ENCODE peak calls at places on chromosomes 4 and X, in four cellular contexts. P is tibial artery, U is left lung, Q is H9. A is an unnamed sample. For H3K4me1, the result is how much of the 10 kb centered on the place peaks cover.

GRCh38 chr4:180217070-180217469 is 2026.1 kb upstream of the TENM3 start:
- DNase-seq in P (no peak), U (no peak), Q (no peak), A (no peak)

GRCh38 chr4:82753238-82753637 is 45.4 kb downstream of the SCD5 start:
- DNase-seq in P (no peak), U (no peak), Q (no peak), A (no peak)

GRCh38 chr4:150130953-150131352 is 52.7 kb downstream of the DCLK2 start:
- DNase-seq in P (no peak), U (no peak), Q (no peak), A (no peak)

GRCh38 chr4:47106561-47106960 is 75.2 kb downstream of the GABRB1 start:
- DNase-seq in P (no peak), U (no peak), Q (no peak), A (no peak)

GRCh38 chr4:158193171-158193749 is 17.0 kb upstream of the TMEM144 start:
- DNase-seq in P (no peak), U (no peak), Q (no peak), A (no peak)

GRCh38 chr4:124053872-124054538 is 657.4 kb downstream of the SPRY1 start:
- DNase-seq in P (no peak), U (no peak), Q (no peak), A (no peak)

GRCh38 chr4:102321260-102321991 is 23.9 kb downstream of the SLC39A8 start:
- DNase-seq in P (no peak), U (no peak), Q (peak), A (no peak)

GRCh38 chr4:48813984-48814383 is 16.9 kb upstream of the OCIAD1 start:
- DNase-seq in P (no peak), U (no peak), Q (no peak), A (no peak)

GRCh38 chr4:15755321-15755750 is 22.8 kb upstream of the CD38 start:
- DNase-seq in P (no peak), U (no peak), Q (no peak), A (no peak)

GRCh38 chrX:13307041-13307440 is 12.8 kb downstream of the ATXN3L start:
- DNase-seq in P (no peak), U (no peak), Q (no peak), A (no peak)

GRCh38 chrX:11401966-11402365 is 108.8 kb downstream of the AMELX start:
- DNase-seq in P (no peak), U (no peak), Q (no peak), A (no peak)

GRCh38 chrX:131792789-131793462 is 230.2 kb upstream of the STK26 start:
- DNase-seq in P (no peak), U (no peak), Q (no peak), A (peak)

GRCh38 chr4:153564630-153565525 is 98.7 kb downstream of the TMEM131L start:
- DNase-seq in P (no peak), U (no peak), Q (no peak), A (no peak)

GRCh38 chrX:136847874-136848273 is 32.7 kb downstream of the RBMX start:
- DNase-seq in P (no peak), U (no peak), Q (no peak), A (no peak)

GRCh38 chrX:1591102-1591862 is at the start of gene AKAP17A:
- DNase-seq in P (peak), U (peak), Q (peak), A (peak)
- TF ChIP-seq CTCF in P (no peak), U (no peak), Q (no peak), A (no peak)

DNA sequence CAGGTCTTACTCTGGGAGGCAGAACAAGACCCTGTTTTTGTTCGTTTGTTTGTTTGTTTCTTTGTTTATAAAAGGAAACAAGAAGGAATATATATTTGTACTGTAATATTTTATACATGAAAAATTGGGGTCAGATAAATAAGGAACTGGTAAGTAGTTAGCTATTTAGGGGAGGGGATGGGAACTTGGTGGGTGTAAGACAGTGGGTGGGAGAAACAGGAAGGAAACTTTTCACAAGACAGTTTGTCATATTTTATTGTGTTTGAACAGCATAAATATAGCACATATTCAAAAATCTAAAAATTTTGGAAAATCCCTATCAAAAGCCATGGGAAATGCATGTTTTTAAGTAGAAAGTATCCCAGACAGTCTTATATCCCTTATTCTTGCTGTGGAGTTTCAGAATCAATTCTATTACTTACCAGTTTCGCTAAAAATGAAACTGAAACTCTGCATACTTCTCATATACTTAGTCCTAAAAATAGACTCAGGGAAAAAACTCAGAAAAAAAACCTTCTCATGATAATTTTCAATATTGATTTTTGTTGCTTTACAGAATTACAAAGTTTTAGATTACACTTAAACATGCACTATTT is 22.3 kb upstream of the RASGEF1B start:
- DNase-seq in P (no peak), U (no peak), Q (no peak), A (no peak)
- H3K4me1 ChIP-seq in P (under half), U (under half), Q (under half), A (under half)

GRCh38 chr4:41154814-41155177 is 59.5 kb downstream of the APBB2 start:
- DNase-seq in P (no peak), U (no peak), Q (no peak), A (peak)

GRCh38 chr4:41155194-41155830 is 59.0 kb downstream of the APBB2 start:
- DNase-seq in P (no peak), U (no peak), Q (no peak), A (no peak)

GRCh38 chr4:41157009-41157408 is 57.3 kb downstream of the APBB2 start:
- DNase-seq in P (no peak), U (no peak), Q (no peak), A (no peak)

GRCh38 chr4:41158274-41158673 is 56.1 kb downstream of the APBB2 start:
- DNase-seq in P (no peak), U (no peak), Q (no peak), A (no peak)

GRCh38 chr4:41156574-41156973 is 57.8 kb downstream of the APBB2 start:
- DNase-seq in P (no peak), U (no peak), Q (no peak), A (no peak)
- H3K27ac ChIP-seq in P (peak), U (no peak), Q (no peak), A (peak)

GRCh38 chr4:177032341-177032740 is 239.6 kb upstream of the VEGFC start:
- DNase-seq in P (no peak), U (no peak), Q (no peak), A (no peak)
- TF ChIP-seq CTCF in P (no peak), U (no peak), Q (no peak), A (no peak)

GRCh38 chr4:7785017-7785416 is 154.6 kb downstream of the AFAP1 start:
- DNase-seq in P (no peak), U (no peak), Q (no peak), A (no peak)

GRCh38 chr4:7787681-7788141 is 151.9 kb downstream of the AFAP1 start:
- DNase-seq in P (no peak), U (no peak), Q (no peak), A (no peak)

GRCh38 chr4:7786040-7786439 is 153.6 kb downstream of the AFAP1 start:
- DNase-seq in P (no peak), U (no peak), Q (no peak), A (no peak)

GRCh38 chr4:7787067-7787466 is 152.6 kb downstream of the AFAP1 start:
- DNase-seq in P (no peak), U (no peak), Q (no peak), A (no peak)

GRCh38 chr4:7786517-7786916 is 153.1 kb downstream of the AFAP1 start:
- DNase-seq in P (no peak), U (no peak), Q (no peak), A (no peak)
- H3K4me1 ChIP-seq in P (under half), U (under half), Q (under half), A (under half)

DNA sequence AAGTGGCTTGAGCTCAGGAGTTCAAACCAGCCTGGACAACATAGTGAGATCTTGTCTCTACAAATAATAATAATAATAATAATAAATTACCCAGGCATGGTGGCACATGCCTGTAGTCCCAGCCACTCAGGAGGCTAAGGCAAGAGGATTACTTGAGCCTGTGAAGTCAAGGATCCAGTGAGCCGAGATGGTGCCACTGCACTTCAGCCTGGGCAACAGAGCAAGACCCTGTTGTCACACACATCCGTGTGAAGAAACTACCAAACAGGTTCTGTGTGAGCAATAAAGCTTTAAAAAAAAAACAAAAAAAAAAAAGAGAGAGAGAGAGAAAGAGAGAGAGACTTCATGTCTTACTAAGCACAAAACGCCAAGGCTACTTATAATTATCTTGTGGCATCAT is 42.5 kb downstream of the ANOS1 start:
- DNase-seq in P (no peak), U (no peak), Q (no peak), A (no peak)
- H3K27ac ChIP-seq in P (no peak), U (no peak), Q (peak), A (no peak)

GRCh38 chrX:110401142-110401541 is 42.5 kb downstream of the RTL9 start:
- DNase-seq in P (no peak), U (no peak), Q (no peak), A (no peak)
- TF ChIP-seq CTCF in P (no peak), U (no peak), Q (peak), A (no peak)

DNA sequence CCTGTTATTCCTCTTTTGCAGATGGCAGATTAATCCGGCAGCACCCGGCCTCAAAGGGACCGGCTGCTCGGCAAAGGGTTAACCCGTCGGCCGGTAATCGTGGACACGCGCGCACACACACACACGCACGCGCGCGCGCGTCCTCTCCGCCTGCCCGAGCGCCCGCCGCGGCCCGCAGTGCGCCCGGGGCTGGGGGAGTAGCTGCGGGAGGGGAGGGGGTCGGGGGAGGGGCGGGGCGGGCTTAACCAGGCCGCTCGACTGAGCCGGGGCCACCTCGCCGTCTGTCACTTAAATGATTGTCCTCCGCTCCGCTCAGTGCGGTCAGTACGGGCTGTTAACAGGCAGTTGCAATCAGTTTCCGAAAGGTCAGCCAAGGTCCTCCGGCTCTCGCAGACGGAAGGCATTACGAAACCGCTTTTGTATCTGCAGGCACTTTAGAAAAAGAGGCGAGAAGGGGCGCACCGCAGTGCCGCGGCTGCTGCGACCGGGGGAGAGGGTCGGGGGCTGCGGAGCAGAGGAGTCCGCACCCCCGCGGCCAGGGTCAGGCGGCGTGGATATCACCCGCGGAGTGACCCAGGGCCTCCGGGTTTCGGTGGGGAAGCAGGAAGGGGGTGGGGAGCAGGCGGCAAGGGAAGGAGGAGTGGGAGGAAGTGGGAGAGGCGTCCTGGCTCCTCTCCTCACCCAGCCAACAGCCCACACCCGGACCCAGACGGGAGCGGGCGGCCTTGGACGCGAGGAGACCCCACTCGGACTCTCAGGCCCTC is 57.3 kb upstream of the BCOR start:
- DNase-seq in P (peak), U (peak), Q (peak), A (no peak)
- H3K4me1 ChIP-seq in P (under half), U (under half), Q (under half), A (under half)

GRCh38 chr4:156294577-156294976 is 340.9 kb upstream of the CTSO start:
- DNase-seq in P (no peak), U (no peak), Q (peak), A (no peak)
- H3K27ac ChIP-seq in P (no peak), U (no peak), Q (no peak), A (no peak)

A was measured in ascending aorta.